ENCODE peak calls at places on chromosome 14, in six cellular contexts. L is IMR-90, H is OCI-LY7, E is endothelial cell of umbilical vein, D is neural progenitor cell, A is GM23248. K is an unnamed sample.

GRCh38 chr14:31266437-31267331 is 59.1 kb upstream of the HECTD1 start:
- DNase-seq in L (no peak), H (no peak), E (no peak), D (no peak), A (no peak), K (no peak)

GRCh38 chr14:41022932-41023331 is 583.7 kb upstream of the LRFN5 start:
- DNase-seq in L (peak; percentile 5), H (no peak), E (no peak), D (no peak), A (no peak), K (no peak)

GRCh38 chr14:36509056-36509917 is 10.7 kb downstream of the NKX2-1 start:
- DNase-seq in L (no peak), H (no peak), E (no peak), D (no peak), A (no peak), K (no peak)

GRCh38 chr14:35234007-35234406 is 58.2 kb upstream of the PSMA6 start:
- DNase-seq in L (peak; percentile 54), H (no peak), E (no peak), D (no peak), A (peak; percentile 56), K (no peak)

GRCh38 chr14:37864861-37865718 is 269.7 kb downstream of the TTC6 start:
- DNase-seq in L (peak; percentile 7), H (no peak), E (no peak), D (no peak), A (peak; percentile 87), K (no peak)

GRCh38 chr14:35534130-35534883 is at the start of gene INSM2:
- DNase-seq in L (peak; percentile 5), H (peak; percentile 10), E (no peak), D (peak; percentile 25), A (peak; percentile 34), K (peak; percentile 61)

GRCh38 chr14:24387014-24387355 is 11.8 kb upstream of the NYNRIN start:
- DNase-seq in L (no peak), H (no peak), E (no peak), D (no peak), A (no peak), K (no peak)

GRCh38 chr14:50846171-50846880 is 15.4 kb upstream of the NIN start:
- DNase-seq in L (peak; percentile 92), H (no peak), E (no peak), D (no peak), A (peak; percentile 94), K (no peak)

GRCh38 chr14:81625343-81625742 is 91.7 kb upstream of the SEL1L start:
- DNase-seq in L (no peak), H (peak; percentile 65), E (no peak), D (peak; percentile 57), A (peak; percentile 42), K (peak; percentile 82)

GRCh38 chr14:35682802-35683201 is 126.3 kb downstream of the RALGAPA1 start:
- DNase-seq in L (peak; percentile 53), H (no peak), E (no peak), D (no peak), A (no peak), K (no peak)

GRCh38 chr14:68664225-68664681 is 128.6 kb downstream of the ZFP36L1 start:
- DNase-seq in L (peak; percentile 12), H (no peak), E (no peak), D (no peak), A (peak; percentile 15), K (no peak)

GRCh38 chr14:85084344-85084743 is 445.6 kb upstream of the FLRT2 start:
- DNase-seq in L (no peak), H (no peak), E (no peak), D (no peak), A (no peak), K (no peak)

GRCh38 chr14:103623883-103624482 is 5.0 kb upstream of the KLC1 start:
- DNase-seq in L (no peak), H (peak; percentile 69), E (no peak), D (no peak), A (peak; percentile 43), K (peak; percentile 87)

GRCh38 chr14:94036328-94037167 is 10.4 kb downstream of the OTUB2 start:
- DNase-seq in L (peak; percentile 57), H (peak; percentile 79), E (peak; percentile 69), D (peak; percentile 44), A (peak; percentile 67), K (peak; percentile 95)

GRCh38 chr14:35809597-35809996 is 502 bp upstream of the RALGAPA1 start:
- DNase-seq in L (no peak), H (no peak), E (no peak), D (no peak), A (no peak), K (no peak)

GRCh38 chr14:75578786-75579781 is 664 bp downstream of the FLVCR2 start:
- DNase-seq in L (peak; percentile 31), H (no peak), E (peak; percentile 61), D (no peak), A (no peak), K (no peak)

GRCh38 chr14:75604979-75605825 is 26.8 kb downstream of the FLVCR2 start:
- DNase-seq in L (no peak), H (no peak), E (peak; percentile 92), D (no peak), A (no peak), K (no peak)

DNA sequence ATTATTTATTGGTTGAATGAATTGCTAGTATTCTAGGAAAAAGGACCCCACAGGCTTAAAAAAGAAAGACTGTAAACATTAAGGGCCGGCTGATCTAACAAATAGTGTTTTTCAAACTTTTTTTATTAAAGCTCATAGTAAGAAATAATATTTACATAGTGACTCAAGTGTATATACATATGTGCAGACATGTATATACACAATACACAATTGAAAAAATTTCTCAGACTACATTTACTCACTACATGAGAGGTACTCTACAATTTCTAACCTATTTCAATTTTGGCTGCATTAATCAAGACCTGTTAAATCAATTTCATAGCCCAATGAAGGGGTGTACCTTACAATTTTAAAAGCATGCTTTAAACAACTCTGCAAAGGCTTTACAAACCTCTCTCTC is 17.5 kb downstream of the KCNH5 start:
- DNase-seq in L (peak; percentile 21), H (no peak), E (no peak), D (no peak), A (no peak), K (no peak)
- H3K4me1 ChIP-seq in L (no peaks in the 10 kb centered on the region), H (no peaks in the 10 kb centered on the region), E (no peaks in the 10 kb centered on the region), D (peaks cover 19% of the 10 kb centered on the region), A (no peaks in the 10 kb centered on the region), K (no peaks in the 10 kb centered on the region)

GRCh38 chr14:90520326-90520725 is 123.5 kb downstream of the CALM1 start:
- DNase-seq in L (no peak), H (no peak), E (no peak), D (no peak), A (no peak), K (no peak)

GRCh38 chr14:90521121-90521929 is 124.5 kb downstream of the CALM1 start:
- DNase-seq in L (no peak), H (no peak), E (no peak), D (no peak), A (peak; percentile 21), K (no peak)

GRCh38 chr14:90518075-90518940 is 121.5 kb downstream of the CALM1 start:
- DNase-seq in L (no peak), H (no peak), E (no peak), D (no peak), A (no peak), K (no peak)

GRCh38 chr14:90518941-90519256 is 122.1 kb downstream of the CALM1 start:
- DNase-seq in L (peak; percentile 11), H (peak; percentile 49), E (peak; percentile 44), D (peak; percentile 47), A (peak; percentile 36), K (peak; percentile 87)

DNA sequence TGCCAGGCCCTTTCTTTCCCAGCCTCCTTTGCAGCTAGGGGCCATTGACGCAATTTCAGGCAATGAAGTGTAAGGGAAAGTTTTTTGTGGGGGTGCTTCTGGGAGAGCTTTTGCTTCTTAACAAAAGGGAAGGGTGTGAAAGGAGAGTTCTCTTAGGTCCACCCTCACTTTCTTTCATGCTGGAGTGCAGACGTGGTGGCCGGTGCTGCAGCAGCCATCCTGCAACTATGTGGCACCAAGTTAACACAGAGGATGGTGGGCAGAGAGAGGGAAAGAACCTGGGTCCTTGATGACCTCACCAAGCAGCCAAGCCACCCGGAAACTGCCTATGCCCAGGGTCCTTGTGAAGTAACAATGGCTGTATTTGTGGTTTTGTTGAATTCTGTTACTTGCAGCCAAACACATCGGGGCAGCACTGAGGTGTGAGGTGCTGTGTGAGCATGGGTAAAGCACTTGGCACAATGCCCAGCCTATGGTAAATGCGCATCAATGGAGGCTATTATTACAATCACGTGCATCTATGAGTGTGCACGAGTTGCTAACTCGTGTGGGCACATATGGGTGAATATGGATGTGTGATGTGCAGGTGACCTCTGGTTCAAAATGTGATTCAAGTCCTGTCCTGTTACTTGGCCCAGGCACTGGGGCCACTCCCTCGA is 122.6 kb downstream of the CALM1 start:
- DNase-seq in L (no peak), H (no peak), E (no peak), D (no peak), A (no peak), K (peak; percentile 62)
- H2AFZ ChIP-seq in L (no peak overlapping the region), H (no peak overlapping the region), E (no peak overlapping the region), D (no peak overlapping the region), A (no peak overlapping the region), K (peak overlapping the region; percentile 12)

GRCh38 chr14:88804477-88804876 is 11.7 kb upstream of the EML5 start:
- DNase-seq in L (no peak), H (no peak), E (no peak), D (no peak), A (no peak), K (no peak)

GRCh38 chr14:88804035-88804434 is 11.3 kb upstream of the EML5 start:
- DNase-seq in L (no peak), H (no peak), E (peak; percentile 15), D (no peak), A (peak; percentile 1), K (no peak)

GRCh38 chr14:88799522-88799921 is 6.8 kb upstream of the EML5 start:
- DNase-seq in L (no peak), H (no peak), E (no peak), D (no peak), A (no peak), K (no peak)

GRCh38 chr14:88798161-88798560 is 5.4 kb upstream of the EML5 start:
- DNase-seq in L (no peak), H (no peak), E (no peak), D (no peak), A (no peak), K (no peak)

GRCh38 chr14:88802596-88802995 is 9.8 kb upstream of the EML5 start:
- DNase-seq in L (no peak), H (no peak), E (no peak), D (peak; percentile 3), A (no peak), K (no peak)
- H3K4me1 ChIP-seq in L (no peaks in the 10 kb centered on the region), H (no peaks in the 10 kb centered on the region), E (no peaks in the 10 kb centered on the region), D (no peaks in the 10 kb centered on the region), A (no peaks in the 10 kb centered on the region), K (no peaks in the 10 kb centered on the region)

DNA sequence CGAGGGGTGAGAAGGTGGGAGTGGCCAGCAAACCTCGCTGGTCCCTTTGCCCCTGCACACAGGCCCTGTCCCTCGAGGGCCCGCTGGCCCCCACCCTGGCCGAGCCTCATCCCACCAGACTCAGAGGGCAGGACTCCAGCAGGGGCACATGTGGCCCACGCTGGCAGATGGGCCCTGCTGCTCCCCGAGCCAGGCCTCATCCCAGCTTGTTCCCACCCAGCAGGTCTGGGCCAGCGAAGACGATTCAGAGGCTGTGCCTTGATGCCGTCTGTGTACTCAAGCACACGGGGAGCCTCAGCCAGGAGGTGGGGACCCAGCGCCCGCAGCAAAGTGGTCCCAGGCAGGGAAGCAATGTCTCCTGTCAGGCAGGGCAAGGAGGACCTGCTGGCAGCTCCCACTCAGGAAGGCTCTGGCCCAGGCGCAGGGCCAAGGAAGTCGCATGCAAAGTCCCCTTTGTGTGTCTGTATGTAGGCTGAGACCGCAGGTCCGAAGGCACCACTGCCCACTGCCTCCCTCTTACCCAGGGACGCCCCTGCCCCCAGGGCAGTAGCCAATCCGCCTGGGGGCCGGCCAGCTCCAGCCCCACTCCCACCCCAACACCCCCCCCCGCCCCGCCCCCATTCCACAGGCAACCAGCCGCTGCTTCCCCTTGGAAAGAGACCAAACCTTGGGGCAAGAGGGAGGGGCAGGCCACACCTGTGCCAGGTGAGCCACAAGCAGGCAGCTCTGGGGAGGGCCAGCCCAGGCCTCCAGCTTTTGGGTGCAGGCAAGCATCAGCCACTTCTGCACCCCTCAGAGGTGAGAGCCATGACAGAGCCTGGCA is 9.4 kb downstream of the DEGS2 start:
- DNase-seq in L (no peak), H (no peak), E (no peak), D (no peak), A (peak; percentile 27), K (no peak)
- H2AFZ ChIP-seq in L (no peak overlapping the region), H (no peak overlapping the region), E (no peak overlapping the region), D (no peak overlapping the region), A (no peak overlapping the region), K (no peak overlapping the region)